ENCODE peak calls at places on chromosomes 16 and 17, in five cellular contexts. M, W, V, G and C are unnamed samples.

GRCh38 chr16:77896357-77896972 is 108.1 kb downstream of the VAT1L start:
- DNase-seq in M (peak; percentile 26), W (no peak), V (no peak), G (no peak), C (peak; percentile 51)

GRCh38 chr17:40499551-40500189 is 1.8 kb downstream of the TNS4 start:
- DNase-seq in M (peak; percentile 65), W (no peak), V (no peak), G (no peak), C (peak; percentile 90)

GRCh38 chr17:19642373-19642893 is 6.1 kb upstream of the ALDH3A2 start:
- DNase-seq in M (no peak), W (no peak), V (no peak), G (no peak), C (no peak)

GRCh38 chr16:89442588-89442987 is 47.8 kb downstream of the ANKRD11 start:
- DNase-seq in M (no peak), W (no peak), V (no peak), G (no peak), C (no peak)

GRCh38 chr16:88968589-88969280 is 8.3 kb downstream of the CBFA2T3 start:
- DNase-seq in M (no peak), W (no peak), V (no peak), G (no peak), C (no peak)

GRCh38 chr17:59785091-59785799 is 77.8 kb downstream of the VMP1 start:
- DNase-seq in M (no peak), W (no peak), V (no peak), G (no peak), C (peak; percentile 35)

GRCh38 chr17:76199466-76199865 is 40.8 kb downstream of the RNF157 start:
- DNase-seq in M (no peak), W (peak; percentile 66), V (no peak), G (peak; percentile 68), C (no peak)

GRCh38 chr16:68902376-68903345 is 59.3 kb downstream of the TANGO6 start:
- DNase-seq in M (peak; percentile 60), W (no peak), V (no peak), G (no peak), C (peak; percentile 79)

GRCh38 chr17:50541916-50542688 is 4.9 kb upstream of the SPATA20 start:
- DNase-seq in M (peak; percentile 86), W (peak; percentile 74), V (peak; percentile 66), G (peak; percentile 67), C (peak; percentile 95)